ENCODE peak calls at places on chromosomes 4 and X, in five cellular contexts. H, S, E, I and O are unnamed samples.

GRCh38 chr4:150018257-150018656 is 60.0 kb upstream of the DCLK2 start:
- DNase-seq in H (no peak), I (no peak), S (no peak), E (no peak), O (no peak)

GRCh38 chr4:74682567-74683359 is 111.6 kb downstream of the BTC start:
- DNase-seq in H (peak; percentile 72), E (peak; percentile 92), I (no peak), S (no peak), O (peak; percentile 15)

GRCh38 chr4:1590244-1590643 is 93.9 kb downstream of the FAM53A start:
- DNase-seq in S (no peak), H (no peak), I (no peak), E (no peak), O (no peak)

GRCh38 chrX:48854898-48855297 is 19.5 kb upstream of the PCSK1N start:
- DNase-seq in S (no peak), H (no peak), E (peak; percentile 67), I (no peak), O (no peak)

GRCh38 chr4:169571435-169571834 is 40.9 kb downstream of the NEK1 start:
- DNase-seq in I (no peak), E (no peak), H (no peak), S (no peak), O (no peak)

GRCh38 chr4:85522836-85523235 is 47.9 kb downstream of the ARHGAP24 start:
- DNase-seq in S (no peak), E (no peak), I (no peak), H (no peak), O (no peak)

GRCh38 chr4:128725405-128725804 is 84.1 kb upstream of the JADE1 start:
- DNase-seq in I (no peak), E (peak; percentile 37), S (no peak), H (no peak), O (no peak)

GRCh38 chr4:54838301-54838700 is 180.5 kb downstream of the KIT start:
- DNase-seq in S (no peak), H (no peak), I (no peak), E (no peak), O (no peak)

GRCh38 chrX:49291615-49292337 is 11.7 kb upstream of the GAGE10 start:
- DNase-seq in E (peak; percentile 64), S (no peak), H (peak; percentile 78), I (peak; percentile 67), O (no peak)

GRCh38 chr4:82293304-82293703 is 80.5 kb downstream of the HNRNPD start:
- DNase-seq in H (no peak), E (no peak), S (no peak), I (no peak), O (no peak)

GRCh38 chr4:151717271-151717670 is 43.5 kb downstream of the GATB start:
- DNase-seq in H (no peak), E (no peak), I (no peak), S (no peak), O (no peak)

GRCh38 chrX:44106864-44107263 is 133.7 kb upstream of the NDP start:
- DNase-seq in S (no peak), I (no peak), E (no peak), H (no peak), O (no peak)

GRCh38 chrX:55710701-55711100 is 6.8 kb upstream of the RRAGB start:
- DNase-seq in I (no peak), H (no peak), S (no peak), E (peak; percentile 67), O (peak; percentile 5)

GRCh38 chr4:110486226-110486625 is 10.3 kb downstream of the ENPEP start:
- DNase-seq in E (no peak), I (no peak), S (no peak), H (no peak), O (no peak)

GRCh38 chr4:110490109-110490508 is 14.2 kb downstream of the ENPEP start:
- DNase-seq in I (no peak), H (no peak), S (no peak), E (no peak), O (no peak)

GRCh38 chr4:110484767-110485166 is 8.8 kb downstream of the ENPEP start:
- DNase-seq in S (no peak), E (peak; percentile 58), I (no peak), H (no peak), O (no peak)

GRCh38 chr4:110485452-110485851 is 9.5 kb downstream of the ENPEP start:
- DNase-seq in S (no peak), E (no peak), H (no peak), I (no peak), O (no peak)

DNA sequence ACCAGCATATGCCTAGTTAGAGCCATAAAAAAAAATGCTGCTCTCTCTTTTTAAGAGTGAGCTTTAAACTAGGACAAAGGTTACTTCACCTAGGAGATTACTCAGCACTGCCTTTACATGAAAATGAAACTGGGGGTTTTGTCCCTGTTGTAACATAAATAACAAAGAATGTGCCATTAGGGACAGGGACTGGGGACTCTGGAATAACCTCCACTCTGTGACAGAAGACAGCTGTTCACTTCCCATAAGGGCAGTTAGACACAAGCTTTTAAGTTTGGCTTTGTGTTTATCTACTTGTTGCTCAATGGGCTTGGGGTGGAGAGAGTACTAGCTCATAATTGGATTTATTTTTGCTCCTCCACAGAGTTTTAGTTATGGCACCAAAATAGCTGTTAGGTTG is 11.9 kb downstream of the ENPEP start:
- DNase-seq in S (no peak), E (peak; percentile 19), H (no peak), I (no peak), O (no peak)
- H3K27ac ChIP-seq in S (peak overlapping the region; percentile 68), E (no peak overlapping the region), H (no peak overlapping the region), I (no peak overlapping the region), O (no peak overlapping the region)

GRCh38 chrX:131779313-131779712 is 235.4 kb downstream of the OR13H1 start:
- DNase-seq in H (no peak), E (no peak), I (no peak), S (no peak), O (no peak)

GRCh38 chrX:131783555-131784338 is 239.4 kb upstream of the STK26 start:
- DNase-seq in S (peak; percentile 83), H (no peak), E (peak; percentile 73), I (peak; percentile 88), O (no peak)

DNA sequence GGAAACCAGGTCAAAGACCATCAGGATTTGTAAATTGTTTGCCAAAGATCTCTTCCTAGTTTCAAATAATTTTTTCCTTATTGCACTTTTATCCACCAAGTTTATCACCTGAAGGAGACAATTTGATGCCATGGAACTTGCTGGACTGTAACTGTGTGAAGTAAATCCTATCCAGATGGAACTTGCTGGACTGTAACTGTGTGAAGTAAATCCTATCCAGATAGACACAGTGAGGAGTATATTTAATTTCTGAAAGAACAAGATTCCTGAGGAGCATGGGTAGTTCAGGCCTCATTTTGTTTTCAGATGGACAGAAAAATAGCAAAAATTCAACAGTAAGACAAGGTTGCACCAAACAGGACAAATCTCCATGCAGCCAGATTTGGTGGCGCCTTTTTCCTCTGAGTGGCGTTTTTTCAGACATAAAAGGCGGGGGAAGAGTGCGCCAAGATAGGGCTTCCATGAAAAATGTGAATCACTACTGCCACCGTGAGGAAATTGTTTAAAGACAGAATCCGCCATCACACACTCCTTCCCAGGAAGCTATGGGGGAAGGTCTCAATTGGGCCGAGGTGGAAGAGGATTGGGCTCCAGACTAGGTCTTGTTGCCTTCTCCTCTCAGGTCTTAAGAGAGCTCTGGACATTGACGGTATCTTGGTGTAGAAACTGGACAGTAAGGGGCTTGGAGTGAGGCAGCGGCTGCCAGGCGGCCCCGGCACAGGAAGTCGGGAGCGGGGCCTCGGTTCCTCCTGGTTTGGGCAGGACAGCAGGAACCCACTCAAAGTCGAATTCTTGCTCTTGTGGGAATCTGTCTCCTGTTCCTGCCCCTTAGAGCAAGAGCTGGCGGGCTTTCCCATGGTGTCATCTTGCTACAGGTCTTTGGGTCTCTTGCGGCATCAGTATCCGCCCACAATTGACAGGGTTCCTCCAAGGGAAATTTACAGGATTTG is 234.7 kb downstream of the OR13H1 start:
- DNase-seq in E (peak; percentile 25), H (no peak), S (peak; percentile 74), I (peak; percentile 88), O (no peak)
- TF ChIP-seq CTCF in E (no peak), H (no peak), S (peak; percentile 66), I (peak; percentile 17), O (no peak)

GRCh38 chrX:135324463-135324862 is 15.2 kb downstream of the ETDC start:
- DNase-seq in S (no peak), I (no peak), H (no peak), E (peak; percentile 44), O (no peak)

GRCh38 chrX:135330709-135331108 is 21.4 kb downstream of the ETDC start:
- DNase-seq in E (no peak), I (no peak), S (no peak), H (no peak), O (no peak)

GRCh38 chrX:135331525-135331924 is 22.2 kb downstream of the ETDC start:
- DNase-seq in E (no peak), I (no peak), H (no peak), S (no peak), O (no peak)

GRCh38 chrX:135328421-135329005 is 19.2 kb downstream of the ETDC start:
- DNase-seq in S (no peak), E (no peak), H (no peak), I (no peak), O (no peak)

DNA sequence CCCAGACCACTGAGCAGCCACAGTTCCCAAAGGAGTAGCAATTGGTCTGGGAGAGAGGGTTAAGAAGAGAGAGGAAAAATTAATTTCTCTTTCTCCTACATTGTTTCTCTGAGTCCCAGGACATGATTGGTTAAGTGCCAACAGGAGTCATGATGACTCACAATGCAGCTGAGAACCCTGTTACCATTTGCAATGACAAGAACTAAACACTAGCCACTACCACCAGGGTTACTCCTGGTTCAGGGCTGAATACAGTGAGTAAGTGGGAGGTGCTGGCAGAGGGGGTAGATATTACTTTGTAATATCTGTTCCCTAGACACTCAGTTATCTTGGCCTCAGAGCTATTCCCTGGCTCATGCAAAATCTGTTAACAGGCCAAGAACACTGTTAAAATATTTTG is 18.0 kb downstream of the ETDC start:
- DNase-seq in I (no peak), H (no peak), E (peak; percentile 73), S (no peak), O (no peak)
- H3K9me3 ChIP-seq in I (no peaks in the 10 kb centered on the region), H (peaks cover 48% of the 10 kb centered on the region), E (no peaks in the 10 kb centered on the region), S (no peaks in the 10 kb centered on the region), O (no peaks in the 10 kb centered on the region)

GRCh38 chrX:18887821-18888205 is 96.1 kb downstream of the PHKA2 start:
- DNase-seq in S (no peak), E (no peak), H (no peak), I (no peak), O (no peak)

GRCh38 chrX:18886005-18886343 is 97.9 kb downstream of the PHKA2 start:
- DNase-seq in S (no peak), E (no peak), I (no peak), H (no peak), O (no peak)

GRCh38 chrX:18888281-18888680 is 95.6 kb downstream of the PHKA2 start:
- DNase-seq in I (no peak), E (no peak), S (no peak), H (no peak), O (no peak)

GRCh38 chrX:18886344-18887161 is 97.4 kb downstream of the PHKA2 start:
- DNase-seq in I (peak; percentile 85), H (peak; percentile 76), E (peak; percentile 70), S (peak; percentile 90), O (peak; percentile 45)

DNA sequence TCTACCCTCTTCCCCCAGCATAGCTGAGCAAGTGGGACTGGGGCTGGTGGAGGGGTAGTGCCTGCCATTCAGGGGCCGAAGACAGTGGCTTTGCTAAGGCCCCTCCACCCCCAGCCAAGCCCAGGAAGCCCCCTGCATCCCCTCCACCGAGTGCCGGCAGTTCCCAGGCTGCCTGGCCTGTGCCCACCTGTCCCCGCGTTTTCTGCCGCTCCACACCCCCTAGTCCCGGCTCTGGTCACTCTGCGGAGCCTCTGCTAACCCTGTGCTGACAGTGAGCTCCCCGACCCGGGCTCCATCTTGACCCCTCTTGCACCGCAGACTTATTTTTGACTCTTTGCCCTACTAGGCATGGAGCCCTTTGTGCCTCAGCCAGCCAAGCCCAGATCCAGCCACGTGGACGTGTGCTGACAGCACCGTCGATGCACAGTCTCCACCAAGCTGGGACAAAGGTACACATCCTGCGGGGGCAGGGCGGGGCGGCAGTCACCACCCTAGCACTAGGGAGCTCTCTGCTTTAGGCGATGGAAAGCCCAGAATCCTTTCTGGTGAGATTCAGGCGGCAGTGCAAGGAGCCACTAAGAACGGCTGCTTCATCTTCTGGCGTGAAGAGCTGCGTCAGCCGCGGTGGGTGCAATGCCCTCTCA is 96.6 kb downstream of the PHKA2 start:
- DNase-seq in I (peak; percentile 52), H (no peak), S (peak; percentile 74), E (no peak), O (no peak)
- H3K27ac ChIP-seq in I (peak overlapping the region; percentile 53), H (no peak overlapping the region), S (peak overlapping the region; percentile 94), E (no peak overlapping the region), O (peak overlapping the region; percentile 95)